ENCODE peak calls at places on chromosomes 5 and 9, in nine cellular contexts. One of them, this sample, is unnamed.

GRCh38 chr9:121675969-121676822 is 24.8 kb downstream of the DAB2IP start:
- DNase-seq in adrenal gland: no peak
- DNase-seq in breast epithelium: no peak
- DNase-seq in choroid plexus epithelial cell: peak; percentile 23
- DNase-seq in foreskin fibroblast: no peak
- DNase-seq in left ventricle myocardium inferior: peak; percentile 54
- DNase-seq in endodermal cell: no peak
- DNase-seq in stomach: peak; percentile 47
- DNase-seq in endothelial cell: no peak
- DNase-seq in this sample: no peak

GRCh38 chr9:114319147-114319546 is 3.8 kb upstream of the ORM1 start:
- DNase-seq in left ventricle myocardium inferior: no peak
- DNase-seq in breast epithelium: no peak
- DNase-seq in stomach: no peak
- DNase-seq in foreskin fibroblast: no peak
- DNase-seq in endodermal cell: peak; percentile 19
- DNase-seq in adrenal gland: no peak
- DNase-seq in endothelial cell: no peak
- DNase-seq in choroid plexus epithelial cell: no peak
- DNase-seq in this sample: peak; percentile 23

GRCh38 chr5:41877408-41877807 is 7.2 kb upstream of the OXCT1 start:
- DNase-seq in breast epithelium: no peak
- DNase-seq in choroid plexus epithelial cell: no peak
- DNase-seq in stomach: no peak
- DNase-seq in foreskin fibroblast: no peak
- DNase-seq in adrenal gland: no peak
- DNase-seq in endothelial cell: no peak
- DNase-seq in endodermal cell: no peak
- DNase-seq in left ventricle myocardium inferior: no peak
- DNase-seq in this sample: no peak

GRCh38 chr5:132484386-132484715 is 6.2 kb downstream of the IRF1 start:
- DNase-seq in left ventricle myocardium inferior: peak; percentile 7
- DNase-seq in adrenal gland: no peak
- DNase-seq in choroid plexus epithelial cell: no peak
- DNase-seq in breast epithelium: peak; percentile 15
- DNase-seq in endothelial cell: no peak
- DNase-seq in foreskin fibroblast: no peak
- DNase-seq in stomach: peak; percentile 17
- DNase-seq in endodermal cell: no peak
- DNase-seq in this sample: no peak

GRCh38 chr5:1709186-1709803 is 90.3 kb downstream of the MRPL36 start:
- DNase-seq in left ventricle myocardium inferior: no peak
- DNase-seq in stomach: no peak
- DNase-seq in foreskin fibroblast: no peak
- DNase-seq in endodermal cell: peak; percentile 69
- DNase-seq in choroid plexus epithelial cell: no peak
- DNase-seq in adrenal gland: no peak
- DNase-seq in endothelial cell: no peak
- DNase-seq in breast epithelium: no peak
- DNase-seq in this sample: peak; percentile 70

GRCh38 chr5:54302267-54302687 is 8.1 kb downstream of the ARL15 start:
- DNase-seq in stomach: no peak
- DNase-seq in breast epithelium: no peak
- DNase-seq in endothelial cell: no peak
- DNase-seq in endodermal cell: no peak
- DNase-seq in left ventricle myocardium inferior: no peak
- DNase-seq in foreskin fibroblast: peak; percentile 38
- DNase-seq in choroid plexus epithelial cell: peak; percentile 91
- DNase-seq in adrenal gland: peak; percentile 35
- DNase-seq in this sample: no peak

GRCh38 chr5:172417983-172418630 is 36.2 kb downstream of the SH3PXD2B start:
- DNase-seq in stomach: peak; percentile 60
- DNase-seq in foreskin fibroblast: peak; percentile 98
- DNase-seq in endothelial cell: no peak
- DNase-seq in left ventricle myocardium inferior: peak; percentile 86
- DNase-seq in breast epithelium: peak; percentile 82
- DNase-seq in choroid plexus epithelial cell: peak; percentile 99
- DNase-seq in endodermal cell: no peak
- DNase-seq in adrenal gland: peak; percentile 99
- DNase-seq in this sample: peak; percentile 92

GRCh38 chr5:163509288-163510040 is 4.0 kb downstream of the MAT2B start:
- DNase-seq in endodermal cell: no peak
- DNase-seq in endothelial cell: no peak
- DNase-seq in left ventricle myocardium inferior: no peak
- DNase-seq in choroid plexus epithelial cell: peak; percentile 91
- DNase-seq in stomach: peak; percentile 31
- DNase-seq in foreskin fibroblast: peak; percentile 21
- DNase-seq in breast epithelium: no peak
- DNase-seq in adrenal gland: no peak
- DNase-seq in this sample: no peak

GRCh38 chr9:4167728-4168127 is 132.1 kb downstream of the GLIS3 start:
- DNase-seq in foreskin fibroblast: no peak
- DNase-seq in breast epithelium: no peak
- DNase-seq in choroid plexus epithelial cell: no peak
- DNase-seq in left ventricle myocardium inferior: no peak
- DNase-seq in adrenal gland: no peak
- DNase-seq in endothelial cell: no peak
- DNase-seq in endodermal cell: no peak
- DNase-seq in stomach: no peak
- DNase-seq in this sample: no peak

GRCh38 chr9:84285381-84285780 is 55.2 kb downstream of the SLC28A3 start:
- DNase-seq in endodermal cell: no peak
- DNase-seq in left ventricle myocardium inferior: no peak
- DNase-seq in breast epithelium: no peak
- DNase-seq in endothelial cell: no peak
- DNase-seq in choroid plexus epithelial cell: no peak
- DNase-seq in stomach: no peak
- DNase-seq in foreskin fibroblast: no peak
- DNase-seq in adrenal gland: no peak
- DNase-seq in this sample: no peak

GRCh38 chr9:78383130-78383529 is 86.2 kb downstream of the PSAT1 start:
- DNase-seq in choroid plexus epithelial cell: peak; percentile 58
- DNase-seq in foreskin fibroblast: peak; percentile 41
- DNase-seq in adrenal gland: no peak
- DNase-seq in stomach: no peak
- DNase-seq in endothelial cell: no peak
- DNase-seq in breast epithelium: no peak
- DNase-seq in endodermal cell: no peak
- DNase-seq in left ventricle myocardium inferior: no peak
- DNase-seq in this sample: no peak

GRCh38 chr9:684950-685340 is 156.6 kb upstream of the DMRT1 start:
- DNase-seq in endodermal cell: no peak
- DNase-seq in endothelial cell: no peak
- DNase-seq in breast epithelium: no peak
- DNase-seq in choroid plexus epithelial cell: peak; percentile 68
- DNase-seq in stomach: no peak
- DNase-seq in left ventricle myocardium inferior: no peak
- DNase-seq in adrenal gland: no peak
- DNase-seq in foreskin fibroblast: peak; percentile 78
- DNase-seq in this sample: no peak

GRCh38 chr5:141692919-141693848 is 11.2 kb upstream of the ARAP3 start:
- DNase-seq in foreskin fibroblast: no peak
- DNase-seq in choroid plexus epithelial cell: peak; percentile 52
- DNase-seq in breast epithelium: no peak
- DNase-seq in endothelial cell: no peak
- DNase-seq in stomach: no peak
- DNase-seq in endodermal cell: no peak
- DNase-seq in left ventricle myocardium inferior: no peak
- DNase-seq in adrenal gland: no peak
- DNase-seq in this sample: no peak

GRCh38 chr9:111582888-111583287 is 16.6 kb downstream of the PTGR1 start:
- DNase-seq in breast epithelium: no peak
- DNase-seq in endothelial cell: no peak
- DNase-seq in foreskin fibroblast: peak; percentile 74
- DNase-seq in left ventricle myocardium inferior: no peak
- DNase-seq in stomach: no peak
- DNase-seq in adrenal gland: peak; percentile 93
- DNase-seq in endodermal cell: no peak
- DNase-seq in choroid plexus epithelial cell: no peak
- DNase-seq in this sample: no peak

GRCh38 chr9:4762108-4762888 is 21.3 kb upstream of the AK3 start:
- DNase-seq in adrenal gland: peak; percentile 80
- DNase-seq in endothelial cell: peak; percentile 62
- DNase-seq in left ventricle myocardium inferior: peak; percentile 70
- DNase-seq in endodermal cell: peak; percentile 92
- DNase-seq in choroid plexus epithelial cell: peak; percentile 92
- DNase-seq in stomach: peak; percentile 88
- DNase-seq in breast epithelium: peak; percentile 76
- DNase-seq in foreskin fibroblast: peak; percentile 51
- DNase-seq in this sample: no peak

GRCh38 chr5:141664733-141665461 is 13.7 kb upstream of the FCHSD1 start:
- DNase-seq in endodermal cell: peak; percentile 96
- DNase-seq in choroid plexus epithelial cell: peak; percentile 75
- DNase-seq in foreskin fibroblast: peak; percentile 50
- DNase-seq in breast epithelium: peak; percentile 77
- DNase-seq in endothelial cell: peak; percentile 81
- DNase-seq in left ventricle myocardium inferior: peak; percentile 76
- DNase-seq in stomach: peak; percentile 91
- DNase-seq in adrenal gland: peak; percentile 77
- DNase-seq in this sample: peak; percentile 91

GRCh38 chr5:8650197-8650596 is 781.2 kb downstream of the MTRR start:
- DNase-seq in endodermal cell: no peak
- DNase-seq in breast epithelium: no peak
- DNase-seq in choroid plexus epithelial cell: peak; percentile 50
- DNase-seq in endothelial cell: no peak
- DNase-seq in stomach: no peak
- DNase-seq in left ventricle myocardium inferior: no peak
- DNase-seq in foreskin fibroblast: no peak
- DNase-seq in adrenal gland: no peak
- DNase-seq in this sample: no peak

DNA sequence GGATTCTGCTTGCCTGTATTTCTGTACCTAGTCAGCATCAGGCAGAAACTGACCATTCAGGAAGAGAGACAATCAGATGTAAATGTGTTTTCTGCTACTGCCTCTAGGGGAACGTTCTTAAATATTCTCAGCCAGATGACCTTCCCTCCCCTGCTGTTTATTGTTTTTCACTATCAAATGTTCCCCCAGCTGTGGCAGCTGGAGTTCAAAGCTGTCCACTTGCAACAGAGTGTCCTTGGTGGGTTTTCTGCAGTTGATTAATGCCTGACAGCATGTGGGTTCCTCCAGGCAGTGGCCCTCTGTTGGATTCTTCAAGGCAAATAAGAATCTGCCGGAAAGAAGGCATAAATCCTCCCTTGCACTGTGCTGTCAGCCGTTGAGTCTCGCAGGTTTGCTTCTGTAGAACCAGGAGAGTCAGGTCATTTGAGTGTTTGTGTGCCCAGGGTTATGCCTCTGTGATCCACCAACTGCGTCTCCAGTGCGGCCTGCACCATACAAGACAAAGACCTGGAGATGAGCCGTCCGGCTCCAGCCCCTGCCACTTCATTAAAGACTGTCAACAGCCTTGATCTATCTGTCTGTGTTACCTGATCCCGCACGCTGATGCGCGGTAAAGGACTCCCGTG is 203.4 kb downstream of the GADD45G start:
- DNase-seq in choroid plexus epithelial cell: peak; percentile 54
- DNase-seq in breast epithelium: no peak
- DNase-seq in stomach: no peak
- DNase-seq in foreskin fibroblast: no peak
- DNase-seq in left ventricle myocardium inferior: no peak
- DNase-seq in endodermal cell: peak; percentile 44
- DNase-seq in adrenal gland: peak; percentile 89
- DNase-seq in endothelial cell: no peak
- DNase-seq in this sample: peak; percentile 57
- TF ChIP-seq CTCF in choroid plexus epithelial cell: peak; percentile 37
- TF ChIP-seq CTCF in breast epithelium: no peak
- TF ChIP-seq CTCF in stomach: no peak
- TF ChIP-seq CTCF in foreskin fibroblast: no peak
- TF ChIP-seq CTCF in left ventricle myocardium inferior: peak; percentile 28
- TF ChIP-seq CTCF in endodermal cell: peak; percentile 57
- TF ChIP-seq CTCF in adrenal gland: peak; percentile 56
- TF ChIP-seq CTCF in endothelial cell: no peak
- TF ChIP-seq CTCF in this sample: peak; percentile 37

GRCh38 chr5:76041863-76042262 is 41.3 kb upstream of the SV2C start:
- DNase-seq in choroid plexus epithelial cell: no peak
- DNase-seq in left ventricle myocardium inferior: no peak
- DNase-seq in endothelial cell: peak; percentile 52
- DNase-seq in foreskin fibroblast: no peak
- DNase-seq in adrenal gland: no peak
- DNase-seq in breast epithelium: no peak
- DNase-seq in endodermal cell: peak; percentile 93
- DNase-seq in stomach: no peak
- DNase-seq in this sample: no peak

GRCh38 chr5:76046761-76047160 is 36.4 kb upstream of the SV2C start:
- DNase-seq in breast epithelium: no peak
- DNase-seq in left ventricle myocardium inferior: no peak
- DNase-seq in endothelial cell: no peak
- DNase-seq in foreskin fibroblast: no peak
- DNase-seq in choroid plexus epithelial cell: no peak
- DNase-seq in stomach: no peak
- DNase-seq in adrenal gland: no peak
- DNase-seq in endodermal cell: no peak
- DNase-seq in this sample: no peak

GRCh38 chr5:76040806-76041205 is 42.4 kb upstream of the SV2C start:
- DNase-seq in foreskin fibroblast: no peak
- DNase-seq in adrenal gland: no peak
- DNase-seq in left ventricle myocardium inferior: no peak
- DNase-seq in stomach: no peak
- DNase-seq in breast epithelium: no peak
- DNase-seq in endothelial cell: no peak
- DNase-seq in endodermal cell: no peak
- DNase-seq in choroid plexus epithelial cell: no peak
- DNase-seq in this sample: no peak
- TF ChIP-seq CTCF in foreskin fibroblast: no peak
- TF ChIP-seq CTCF in adrenal gland: no peak
- TF ChIP-seq CTCF in left ventricle myocardium inferior: no peak
- TF ChIP-seq CTCF in stomach: no peak
- TF ChIP-seq CTCF in breast epithelium: no peak
- TF ChIP-seq CTCF in endothelial cell: no peak
- TF ChIP-seq CTCF in endodermal cell: no peak
- TF ChIP-seq CTCF in choroid plexus epithelial cell: no peak
- TF ChIP-seq CTCF in this sample: no peak

GRCh38 chr5:181092428-181092827 is 38.5 kb downstream of the OR2V1 start:
- DNase-seq in foreskin fibroblast: no peak
- DNase-seq in endothelial cell: no peak
- DNase-seq in adrenal gland: no peak
- DNase-seq in breast epithelium: no peak
- DNase-seq in choroid plexus epithelial cell: no peak
- DNase-seq in stomach: no peak
- DNase-seq in endodermal cell: no peak
- DNase-seq in left ventricle myocardium inferior: no peak
- DNase-seq in this sample: no peak
- TF ChIP-seq CTCF in foreskin fibroblast: no peak
- TF ChIP-seq CTCF in endothelial cell: no peak
- TF ChIP-seq CTCF in adrenal gland: no peak
- TF ChIP-seq CTCF in breast epithelium: no peak
- TF ChIP-seq CTCF in choroid plexus epithelial cell: no peak
- TF ChIP-seq CTCF in stomach: no peak
- TF ChIP-seq CTCF in endodermal cell: no peak
- TF ChIP-seq CTCF in left ventricle myocardium inferior: no peak
- TF ChIP-seq CTCF in this sample: no peak

DNA sequence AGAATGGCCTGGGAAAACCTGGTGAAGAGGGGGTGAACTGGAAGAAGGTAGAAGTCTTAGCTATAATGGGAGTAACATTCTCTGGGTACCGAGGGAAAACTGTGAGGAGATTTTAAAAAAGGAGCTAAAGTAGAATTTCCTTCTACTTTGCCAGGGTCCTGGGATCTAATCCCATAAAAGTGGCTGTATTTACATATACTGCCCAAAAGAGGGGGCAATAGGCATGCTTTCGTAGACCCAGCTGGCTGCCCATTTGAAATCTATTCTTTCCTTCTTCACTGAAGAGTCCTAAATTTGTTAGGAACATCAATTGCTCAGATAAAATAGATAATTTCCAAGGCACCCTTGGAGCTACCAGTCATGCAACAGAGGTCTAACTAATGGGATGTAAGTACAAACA is 159.2 kb downstream of the CDC42SE2 start:
- DNase-seq in endothelial cell: peak; percentile 9
- DNase-seq in choroid plexus epithelial cell: peak; percentile 71
- DNase-seq in breast epithelium: no peak
- DNase-seq in stomach: no peak
- DNase-seq in adrenal gland: no peak
- DNase-seq in endodermal cell: no peak
- DNase-seq in foreskin fibroblast: no peak
- DNase-seq in left ventricle myocardium inferior: no peak
- DNase-seq in this sample: no peak
- TF ChIP-seq CTCF in endothelial cell: peak; percentile 60
- TF ChIP-seq CTCF in choroid plexus epithelial cell: peak; percentile 80
- TF ChIP-seq CTCF in breast epithelium: no peak
- TF ChIP-seq CTCF in stomach: no peak
- TF ChIP-seq CTCF in adrenal gland: peak; percentile 55
- TF ChIP-seq CTCF in endodermal cell: peak; percentile 73
- TF ChIP-seq CTCF in foreskin fibroblast: peak; percentile 45
- TF ChIP-seq CTCF in left ventricle myocardium inferior: peak; percentile 54
- TF ChIP-seq CTCF in this sample: peak; percentile 73